ENCODE peak calls at places on chromosomes 7 and 10, in four cellular contexts. S, H, F and E are unnamed samples.

GRCh38 chr7:119842786-119843185 is 430.2 kb upstream of the KCND2 start:
- DNase-seq in S (no peak), H (no peak), F (no peak), E (no peak)

GRCh38 chr7:1993776-1994740 is 238.7 kb downstream of the MAD1L1 start:
- DNase-seq in S (no peak), H (no peak), F (no peak), E (no peak)

GRCh38 chr10:89342219-89342966 is 14.6 kb downstream of the IFIT3 start:
- DNase-seq in S (no peak), H (peak; percentile 80), F (no peak), E (no peak)

GRCh38 chr7:68613405-68613804 is 984.9 kb upstream of the AUTS2 start:
- DNase-seq in S (no peak), H (no peak), F (peak; percentile 16), E (no peak)

GRCh38 chr10:4825868-4826787 is at the start of gene AKR1E2:
- DNase-seq in S (peak; percentile 47), H (peak; percentile 33), F (no peak), E (peak; percentile 52)

GRCh38 chr10:62817120-62817762 is 1.1 kb upstream of the EGR2 start:
- DNase-seq in S (no peak), H (no peak), F (peak; percentile 43), E (peak; percentile 50)

GRCh38 chr10:5274795-5275194 is 78.2 kb downstream of the AKR1C4 start:
- DNase-seq in S (no peak), H (no peak), F (no peak), E (no peak)

GRCh38 chr7:2241580-2242540 is at the start of the genes MRM2 and NUDT1:
- DNase-seq in S (peak; percentile 91), H (peak; percentile 57), F (peak; percentile 87), E (peak; percentile 68)

GRCh38 chr7:115047968-115048720 is 126.2 kb downstream of the MDFIC start:
- DNase-seq in S (no peak), H (no peak), F (no peak), E (no peak)

GRCh38 chr10:68759223-68759863 is 38.3 kb downstream of the CCAR1 start:
- DNase-seq in S (no peak), H (no peak), F (no peak), E (no peak)

GRCh38 chr7:50119815-50120637 is 27.0 kb upstream of the ZPBP start:
- DNase-seq in S (peak; percentile 7), H (no peak), F (peak; percentile 80), E (peak; percentile 50)

GRCh38 chr7:157507987-157508386 is 171.2 kb downstream of the DNAJB6 start:
- DNase-seq in S (no peak), H (no peak), F (no peak), E (no peak)

GRCh38 chr7:46411236-46411635 is 490.2 kb upstream of the IGFBP3 start:
- DNase-seq in S (no peak), H (no peak), F (no peak), E (no peak)

GRCh38 chr10:99619851-99620712 is at the start of gene SLC25A28:
- DNase-seq in S (no peak), H (peak; percentile 100), F (peak; percentile 100), E (peak; percentile 94)

GRCh38 chr10:89279449-89279869 is 22.4 kb upstream of the IFIT2 start:
- DNase-seq in S (no peak), H (no peak), F (no peak), E (no peak)

GRCh38 chr10:77578583-77579227 is 58.9 kb downstream of the KCNMA1 start:
- DNase-seq in S (no peak), H (peak; percentile 47), F (no peak), E (no peak)

GRCh38 chr7:117811696-117812095 is 61.5 kb downstream of the CTTNBP2 start:
- DNase-seq in S (no peak), H (no peak), F (no peak), E (no peak)

GRCh38 chr7:67937717-67938191 is 941.1 kb downstream of the TYW1 start:
- DNase-seq in S (no peak), H (peak; percentile 84), F (no peak), E (no peak)